ENCODE peak calls at places on chromosomes 2 and 18, in five cellular contexts. W is cardiac muscle cell; S is small intestine; R is naive thymus-derived CD4-positive, alpha-beta T cell; A is prostate gland. Q is an unnamed sample. For H3K4me1, the result is how much of the 10 kb centered on the place peaks cover.

GRCh38 chr2:99140860-99141109 is 722 bp upstream of the C2orf15 start:
- DNase-seq in W (no peak), S (no peak), R (no peak), A (no peak), Q (no peak)

GRCh38 chr2:1855150-1855549 is 110.8 kb upstream of the PXDN start:
- DNase-seq in W (peak), S (no peak), R (no peak), A (no peak), Q (no peak)

GRCh38 chr2:17539596-17539992 is 902 bp upstream of the VSNL1 start:
- DNase-seq in W (peak), S (no peak), R (no peak), A (no peak), Q (no peak)

GRCh38 chr18:55380574-55380973 is 207.4 kb downstream of the TCF4 start:
- DNase-seq in W (no peak), S (no peak), R (no peak), A (no peak), Q (no peak)

GRCh38 chr2:59150430-59150829 is 909.3 kb upstream of the FANCL start:
- DNase-seq in W (no peak), S (no peak), R (no peak), A (no peak), Q (no peak)

GRCh38 chr18:2641638-2642037 is 13.9 kb upstream of the SMCHD1 start:
- DNase-seq in W (no peak), S (peak), R (no peak), A (no peak), Q (peak)

GRCh38 chr2:98917031-98917459 is 19.0 kb downstream of the CRACDL start:
- DNase-seq in W (no peak), S (no peak), R (no peak), A (no peak), Q (no peak)

GRCh38 chr2:160376576-160376975 is 117.0 kb downstream of the RBMS1 start:
- DNase-seq in W (no peak), S (no peak), R (no peak), A (no peak), Q (no peak)

GRCh38 chr2:165958313-165958712 is 4.7 kb upstream of the TTC21B start:
- DNase-seq in W (no peak), S (no peak), R (no peak), A (no peak), Q (no peak)

GRCh38 chr2:71479261-71479660 is 25.9 kb downstream of the DYSF start:
- DNase-seq in W (no peak), S (no peak), R (no peak), A (no peak), Q (no peak)

GRCh38 chr18:78905334-78905733 is 74.3 kb upstream of the SALL3 start:
- DNase-seq in W (no peak), S (no peak), R (no peak), A (no peak), Q (no peak)

GRCh38 chr18:25701821-25702220 is 349.9 kb upstream of the ZNF521 start:
- DNase-seq in W (no peak), S (no peak), R (no peak), A (no peak), Q (no peak)

GRCh38 chr2:152611458-152612231 is 105.6 kb downstream of the PRPF40A start:
- DNase-seq in W (no peak), S (peak), R (no peak), A (no peak), Q (no peak)

GRCh38 chr2:149470046-149470445 is 117.5 kb downstream of the MMADHC start:
- DNase-seq in W (no peak), S (no peak), R (no peak), A (no peak), Q (no peak)

GRCh38 chr18:6207941-6208340 is 206.8 kb downstream of the L3MBTL4 start:
- DNase-seq in W (no peak), S (no peak), R (no peak), A (no peak), Q (no peak)

DNA sequence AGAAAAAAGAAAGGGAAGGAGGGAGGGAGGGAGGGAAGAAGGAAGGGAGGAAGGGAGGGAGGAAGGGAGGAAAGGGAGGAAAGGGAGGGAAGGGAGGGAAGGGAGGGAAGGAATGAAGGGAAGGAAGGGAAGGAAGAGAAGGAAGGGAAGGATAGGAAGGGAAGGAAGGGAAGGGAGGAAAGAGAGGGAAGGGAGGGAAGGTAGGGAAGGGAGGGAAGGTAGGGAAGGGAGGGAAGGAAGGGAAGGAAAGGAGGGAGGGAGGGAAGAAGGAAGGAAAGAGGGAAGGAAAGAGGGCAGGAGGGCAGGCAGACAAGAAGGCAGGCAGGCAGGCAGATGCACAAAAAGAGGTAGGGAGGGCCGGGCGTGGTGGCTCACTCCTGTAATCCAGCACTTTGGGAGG is 74.9 kb downstream of the THADA start:
- DNase-seq in W (no peak), S (no peak), R (no peak), A (no peak), Q (no peak)
- H3K4me1 ChIP-seq in W (under half), S (under half), R (under half), A (under half), Q (under half)

GRCh38 chr2:43040084-43040854 is 186.1 kb downstream of the ZFP36L2 start:
- DNase-seq in W (no peak), S (no peak), R (no peak), A (no peak), Q (no peak)
- H3K4me1 ChIP-seq in W (under half), S (under half), R (under half), A (under half), Q (under half)

GRCh38 chr2:70069049-70069448 is 18.2 kb upstream of the PCBP1 start:
- DNase-seq in W (no peak), S (peak), R (peak), A (no peak), Q (no peak)
- H3K4me1 ChIP-seq in W (under half), S (under half), R (under half), A (under half), Q (under half)

GRCh38 chr2:235820571-235820970 is 326.7 kb downstream of the AGAP1 start:
- DNase-seq in W (no peak), S (no peak), R (no peak), A (no peak), Q (no peak)
- H3K4me1 ChIP-seq in W (under half), S (under half), R (under half), A (under half), Q (under half)

GRCh38 chr2:66441651-66442365 is 6.9 kb downstream of the MEIS1 start:
- DNase-seq in W (no peak), S (no peak), R (no peak), A (no peak), Q (no peak)

GRCh38 chr2:66445781-66446177 is 10.9 kb downstream of the MEIS1 start:
- DNase-seq in W (peak), S (no peak), R (no peak), A (no peak), Q (no peak)

GRCh38 chr2:66445076-66445724 is 10.3 kb downstream of the MEIS1 start:
- DNase-seq in W (peak), S (no peak), R (no peak), A (no peak), Q (no peak)

GRCh38 chr2:66443977-66444855 is 9.3 kb downstream of the MEIS1 start:
- DNase-seq in W (peak), S (no peak), R (no peak), A (no peak), Q (no peak)

DNA sequence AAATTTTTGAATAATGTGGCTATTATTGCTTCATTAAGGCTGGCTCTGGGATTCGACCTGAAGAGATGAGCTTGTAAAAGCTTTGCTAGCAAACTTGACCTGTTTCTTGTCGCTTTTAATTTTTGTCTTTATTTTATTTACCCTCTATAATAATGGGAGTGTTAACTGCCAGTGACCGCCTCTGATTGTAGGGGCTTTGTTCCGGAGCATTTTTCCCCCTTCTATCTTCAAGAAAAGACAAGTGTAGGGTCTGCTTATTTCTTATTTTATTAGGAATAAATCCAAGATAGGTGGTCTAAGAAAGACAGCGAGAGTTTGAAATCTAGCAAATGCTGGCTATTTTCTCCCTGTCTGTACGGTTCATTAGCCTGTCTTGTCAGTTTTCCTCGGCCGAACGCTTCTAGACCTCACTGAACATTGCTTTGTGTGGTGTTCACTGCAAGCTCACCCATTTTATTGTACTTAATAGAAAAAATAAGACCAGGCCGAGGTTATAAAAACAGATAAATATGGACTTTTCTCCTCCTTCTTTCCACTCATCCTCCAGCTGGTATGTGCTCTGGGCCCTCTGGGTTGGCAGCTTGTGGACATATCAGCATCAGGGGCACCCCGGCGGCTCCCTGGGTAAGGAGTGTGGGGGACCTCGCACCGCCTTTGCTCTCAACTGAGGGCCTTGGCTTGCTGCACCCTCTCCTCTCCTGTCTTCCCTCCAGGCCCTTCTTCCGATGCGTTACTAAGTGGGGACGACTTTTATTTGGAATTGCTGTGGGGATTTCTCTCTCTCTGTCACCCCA is 8.5 kb downstream of the MEIS1 start:
- DNase-seq in W (no peak), S (no peak), R (no peak), A (no peak), Q (no peak)
- H3K4me1 ChIP-seq in W (under half), S (under half), R (under half), A (under half), Q (under half)

Q was measured in DND-41.